ENCODE peak calls at places on chromosomes 1 and 21, in eight cellular contexts. P is endothelial cell, N is iPS-NIHi11, Y is EL, G is GM12865, I is NCI-H1417 treated with DMSO at 0.1 percent for 48 hours, W is T-helper 2 cell, K is NCI-H226. M is an unnamed sample.

GRCh38 chr1:115188680-115189395 is 99.5 kb upstream of the TSPAN2 start:
- DNase-seq in N (no peak), K (no peak), G (no peak), Y (no peak), I (no peak), W (no peak), P (no peak), M (no peak)

GRCh38 chr1:87979079-87979478 is 650.4 kb downstream of the LMO4 start:
- DNase-seq in P (no peak), W (no peak), N (no peak), I (no peak), K (no peak), Y (no peak), G (no peak), M (no peak)

GRCh38 chr1:21608813-21609212 is 60.3 kb downstream of the RAP1GAP start:
- DNase-seq in W (no peak), P (no peak), G (no peak), Y (no peak), I (no peak), N (no peak), K (no peak), M (no peak)

GRCh38 chr1:17258758-17259130 is 9.8 kb downstream of the PADI3 start:
- DNase-seq in P (no peak), K (no peak), G (no peak), I (no peak), W (no peak), Y (no peak), N (no peak), M (no peak)

GRCh38 chr1:9908846-9909221 is 1.2 kb downstream of the CTNNBIP1 start:
- DNase-seq in Y (no peak), I (no peak), P (no peak), N (no peak), G (no peak), W (no peak), K (no peak), M (no peak)

GRCh38 chr1:3908886-3909517 is 8.9 kb upstream of the C1orf174 start:
- DNase-seq in N (no peak), K (no peak), P (no peak), Y (no peak), W (no peak), I (no peak), G (no peak), M (no peak)

GRCh38 chr1:57966751-57967406 is 543.0 kb upstream of the DAB1 start:
- DNase-seq in Y (no peak), P (peak), I (no peak), W (no peak), N (peak), K (no peak), G (no peak), M (no peak)

GRCh38 chr1:70411360-70411844 is 334 bp downstream of the CTH start:
- DNase-seq in P (no peak), G (no peak), W (no peak), K (no peak), Y (no peak), I (peak), N (no peak), M (no peak)

GRCh38 chr1:178521241-178521640 is 8.3 kb downstream of the TEX35 start:
- DNase-seq in I (no peak), G (no peak), W (no peak), N (no peak), K (no peak), P (no peak), Y (no peak), M (no peak)

GRCh38 chr1:58524353-58524945 is 22.1 kb downstream of the OMA1 start:
- DNase-seq in W (no peak), K (no peak), Y (no peak), G (no peak), N (no peak), P (no peak), I (no peak), M (peak)

GRCh38 chr21:41876396-41876795 is 2.7 kb downstream of the PRDM15 start:
- DNase-seq in P (no peak), Y (no peak), K (no peak), G (no peak), I (no peak), N (no peak), W (no peak), M (no peak)

GRCh38 chr1:18279713-18280074 is 172.1 kb downstream of the IGSF21 start:
- DNase-seq in K (no peak), W (no peak), G (no peak), P (no peak), N (no peak), Y (no peak), I (no peak), M (no peak)

GRCh38 chr1:91759076-91759475 is 126.9 kb downstream of the TGFBR3 start:
- DNase-seq in G (no peak), K (no peak), I (no peak), Y (no peak), W (no peak), P (no peak), N (no peak), M (no peak)

GRCh38 chr21:45262041-45262581 is 25.6 kb downstream of the POFUT2 start:
- DNase-seq in I (no peak), Y (no peak), N (no peak), W (no peak), G (no peak), P (no peak), K (no peak), M (no peak)

GRCh38 chr1:3623441-3624150 is 1.2 kb upstream of the TPRG1L start:
- DNase-seq in K (no peak), W (no peak), G (no peak), P (no peak), N (no peak), Y (no peak), I (no peak), M (peak)

GRCh38 chr1:7771673-7772299 is 690 bp downstream of the VAMP3 start:
- DNase-seq in W (no peak), Y (no peak), I (no peak), N (no peak), G (no peak), K (no peak), P (no peak), M (no peak)

GRCh38 chr1:22781483-22781882 is 70.8 kb downstream of the EPHB2 start:
- DNase-seq in K (no peak), P (no peak), G (no peak), I (no peak), Y (no peak), N (no peak), W (no peak), M (no peak)

GRCh38 chr1:186231861-186232436 is 143.1 kb downstream of the TPR start:
- DNase-seq in G (no peak), W (no peak), K (no peak), Y (no peak), I (no peak), N (no peak), P (no peak), M (no peak)

GRCh38 chr1:183807549-183808168 is 2.7 kb downstream of the RGL1 start:
- DNase-seq in W (no peak), K (peak), Y (peak), N (no peak), I (no peak), P (no peak), G (peak), M (no peak)

GRCh38 chr1:44811714-44812151 is 3.4 kb downstream of the BTBD19 start:
- DNase-seq in W (no peak), P (no peak), I (no peak), Y (peak), G (no peak), K (no peak), N (no peak), M (no peak)